ENCODE peak calls at places on chromosomes 12 and 14, in six cellular contexts. One of them, this sample, is unnamed.

GRCh38 chr14:24430682-24431568 is 1.2 kb downstream of the KHNYN start:
- DNase-seq in GM04504: no peak
- DNase-seq in uterus: peak
- DNase-seq in HTR-8/SVneo: no peak
- DNase-seq in astrocyte of the spinal cord: peak
- DNase-seq in aorta: peak
- DNase-seq in this sample: no peak

GRCh38 chr12:109735051-109735521 is 21.5 kb downstream of the FAM222A start:
- DNase-seq in GM04504: no peak
- DNase-seq in uterus: peak
- DNase-seq in HTR-8/SVneo: no peak
- DNase-seq in astrocyte of the spinal cord: no peak
- DNase-seq in aorta: peak
- DNase-seq in this sample: no peak

GRCh38 chr14:37172024-37172869 is at the start of gene SLC25A21:
- DNase-seq in GM04504: peak
- DNase-seq in uterus: peak
- DNase-seq in HTR-8/SVneo: peak
- DNase-seq in astrocyte of the spinal cord: peak
- DNase-seq in aorta: peak
- DNase-seq in this sample: peak

GRCh38 chr14:91387135-91387849 is 30.3 kb downstream of the CCDC88C start:
- DNase-seq in GM04504: peak
- DNase-seq in uterus: no peak
- DNase-seq in HTR-8/SVneo: no peak
- DNase-seq in astrocyte of the spinal cord: peak
- DNase-seq in aorta: no peak
- DNase-seq in this sample: no peak

GRCh38 chr14:92847220-92848148 is 53.4 kb downstream of the GOLGA5 start:
- DNase-seq in GM04504: no peak
- DNase-seq in uterus: no peak
- DNase-seq in HTR-8/SVneo: no peak
- DNase-seq in astrocyte of the spinal cord: no peak
- DNase-seq in aorta: no peak
- DNase-seq in this sample: no peak

GRCh38 chr12:46357438-46358324 is 14.9 kb downstream of the SLC38A2 start:
- DNase-seq in GM04504: peak
- DNase-seq in uterus: no peak
- DNase-seq in HTR-8/SVneo: no peak
- DNase-seq in astrocyte of the spinal cord: peak
- DNase-seq in aorta: no peak
- DNase-seq in this sample: no peak

GRCh38 chr12:25972783-25973182 is 14.3 kb downstream of the RASSF8 start:
- DNase-seq in GM04504: no peak
- DNase-seq in uterus: no peak
- DNase-seq in HTR-8/SVneo: no peak
- DNase-seq in astrocyte of the spinal cord: peak
- DNase-seq in aorta: no peak
- DNase-seq in this sample: no peak

GRCh38 chr12:57133916-57134315 is 5.6 kb downstream of the LRP1 start:
- DNase-seq in GM04504: no peak
- DNase-seq in uterus: no peak
- DNase-seq in HTR-8/SVneo: no peak
- DNase-seq in astrocyte of the spinal cord: no peak
- DNase-seq in aorta: peak
- DNase-seq in this sample: no peak

GRCh38 chr14:22390195-22390594 is 198.8 kb downstream of the DAD1 start:
- DNase-seq in GM04504: no peak
- DNase-seq in uterus: no peak
- DNase-seq in HTR-8/SVneo: no peak
- DNase-seq in astrocyte of the spinal cord: no peak
- DNase-seq in aorta: no peak
- DNase-seq in this sample: no peak

GRCh38 chr12:58889557-58889956 is 30.7 kb downstream of the LRIG3 start:
- DNase-seq in GM04504: no peak
- DNase-seq in uterus: no peak
- DNase-seq in HTR-8/SVneo: no peak
- DNase-seq in astrocyte of the spinal cord: no peak
- DNase-seq in aorta: no peak
- DNase-seq in this sample: no peak